ENCODE peak calls at places on chromosomes 11 and 22, in five cellular contexts. R is activated CD8-positive, alpha-beta T cell treated with anti-CD3 and anti-CD28 coated beads for 36 hours; S is substantia nigra; C is Right ventricle myocardium superior; T is GOT3. M is an unnamed sample.

GRCh38 chr11:122517403-122518379 is 137.8 kb upstream of the UBASH3B start:
- DNase-seq in R (no peak), S (no peak), C (no peak), T (no peak), M (no peak)

GRCh38 chr22:42273855-42274451 is 3.5 kb upstream of the TCF20 start:
- DNase-seq in R (no peak), S (no peak), C (no peak), T (no peak), M (no peak)

GRCh38 chr22:36237462-36238347 is 1.6 kb downstream of the APOL2 start:
- DNase-seq in R (peak), S (peak), C (no peak), T (no peak), M (no peak)

GRCh38 chr22:16957781-16958180 is 50.2 kb downstream of the GAB4 start:
- DNase-seq in R (no peak), S (no peak), C (no peak), T (no peak), M (no peak)

GRCh38 chr11:44680982-44681597 is 45.7 kb upstream of the TSPAN18 start:
- DNase-seq in R (peak), S (no peak), C (no peak), T (no peak), M (no peak)

GRCh38 chr11:86499723-86500129 is 125.0 kb downstream of the CCDC81 start:
- DNase-seq in R (no peak), S (no peak), C (no peak), T (no peak), M (no peak)

GRCh38 chr11:2276280-2276998 is 6.1 kb upstream of the ASCL2 start:
- DNase-seq in R (no peak), S (no peak), C (no peak), T (no peak), M (no peak)

GRCh38 chr11:14095882-14096281 is 133.4 kb downstream of the SPON1 start:
- DNase-seq in R (no peak), S (no peak), C (no peak), T (no peak), M (no peak)

GRCh38 chr11:3153291-3153861 is 11.7 kb downstream of the OSBPL5 start:
- DNase-seq in R (no peak), S (peak), C (peak), T (no peak), M (no peak)

GRCh38 chr11:80505771-80506170 is 1064.9 kb upstream of the TENM4 start:
- DNase-seq in R (no peak), S (no peak), C (no peak), T (no peak), M (no peak)

GRCh38 chr11:126329644-126330200 is 25.8 kb upstream of the ST3GAL4 start:
- DNase-seq in R (peak), S (no peak), C (no peak), T (no peak), M (no peak)

GRCh38 chr22:38271927-38272372 is 860 bp downstream of the TMEM184B start:
- DNase-seq in R (no peak), S (peak), C (peak), T (no peak), M (no peak)

GRCh38 chr22:33461698-33462434 is 403.7 kb upstream of the SYN3 start:
- DNase-seq in R (no peak), S (no peak), C (no peak), T (no peak), M (no peak)

GRCh38 chr11:35491231-35491871 is 34.1 kb downstream of the PAMR1 start:
- DNase-seq in R (no peak), S (no peak), C (no peak), T (no peak), M (no peak)

GRCh38 chr11:2909145-2909914 is 19.9 kb downstream of the PHLDA2 start:
- DNase-seq in R (no peak), S (no peak), C (peak), T (no peak), M (no peak)

M was measured in left lung.